ENCODE peak calls at places on chromosomes 3 and 15, in four cellular contexts. P, D, I and G are unnamed samples.

GRCh38 chr3:180265551-180265950 is 228.8 kb upstream of the PEX5L start:
- DNase-seq in I (no peak), D (no peak), P (no peak), G (no peak)

GRCh38 chr3:24829632-24830229 is 335.1 kb upstream of the THRB start:
- DNase-seq in I (peak), D (no peak), P (no peak), G (peak)

GRCh38 chr3:182486459-182486858 is 306.8 kb upstream of the ATP11B start:
- DNase-seq in I (no peak), D (no peak), P (no peak), G (no peak)

GRCh38 chr3:87250009-87250408 is 22.9 kb downstream of the CHMP2B start:
- DNase-seq in D (no peak), P (no peak), I (no peak), G (no peak)

GRCh38 chr3:44323341-44323955 is 15.1 kb upstream of the TCAIM start:
- DNase-seq in D (peak), P (peak), I (peak), G (peak)

GRCh38 chr3:191688756-191689433 is 227.9 kb downstream of the PYDC2 start:
- DNase-seq in P (no peak), I (no peak), D (no peak), G (no peak)

GRCh38 chr3:99774467-99774866 is 43.2 kb upstream of the CMSS1 start:
- DNase-seq in P (peak), D (no peak), I (peak), G (no peak)

GRCh38 chr3:31077021-31077601 is 182.7 kb upstream of the GADL1 start:
- DNase-seq in P (peak), I (peak), D (peak), G (no peak)

GRCh38 chr3:60932669-60933068 is 318.6 kb downstream of the FHIT start:
- DNase-seq in P (no peak), D (no peak), I (peak), G (no peak)

GRCh38 chr3:104510091-104510860 is 856.4 kb upstream of the ALCAM start:
- DNase-seq in D (no peak), I (peak), P (no peak), G (no peak)

GRCh38 chr3:94305835-94306685 is 243.2 kb downstream of the NSUN3 start:
- DNase-seq in D (no peak), I (no peak), P (no peak), G (no peak)

GRCh38 chr3:153752405-153753027 is 368.7 kb upstream of the ARHGEF26 start:
- DNase-seq in I (no peak), P (no peak), D (no peak), G (no peak)

GRCh38 chr3:168467085-168467714 is 371.5 kb upstream of the GOLIM4 start:
- DNase-seq in I (peak), P (peak), D (no peak), G (peak)

GRCh38 chr3:101154386-101154785 is 161.2 kb upstream of the ABI3BP start:
- DNase-seq in I (no peak), P (no peak), D (no peak), G (no peak)

GRCh38 chr15:87722941-87723691 is 533.4 kb downstream of the NTRK3 start:
- DNase-seq in D (no peak), P (no peak), I (no peak), G (no peak)

GRCh38 chr3:62481972-62482371 is 108.6 kb upstream of the FEZF2 start:
- DNase-seq in P (no peak), D (no peak), I (no peak), G (no peak)

GRCh38 chr15:31434418-31435255 is 108.0 kb downstream of the KLF13 start:
- DNase-seq in I (peak), P (no peak), D (peak), G (no peak)

GRCh38 chr3:177337548-177338331 is 140.5 kb upstream of the TBL1XR1 start:
- DNase-seq in I (peak), D (peak), P (peak), G (no peak)

GRCh38 chr3:120227710-120228347 is 57.2 kb downstream of the GPR156 start:
- DNase-seq in D (no peak), I (peak), P (no peak), G (no peak)

GRCh38 chr15:75177360-75178071 is 24.2 kb upstream of the C15orf39 start:
- DNase-seq in P (no peak), I (no peak), D (no peak), G (peak)

GRCh38 chr3:192129586-192129985 is 597.8 kb downstream of the FGF12 start:
- DNase-seq in I (no peak), D (no peak), P (no peak), G (no peak)

GRCh38 chr15:58332676-58333400 is 99.0 kb upstream of the LIPC start:
- DNase-seq in D (no peak), I (peak), P (no peak), G (no peak)

GRCh38 chr3:8794247-8794646 is 24.8 kb upstream of the OXTR start:
- DNase-seq in I (no peak), D (no peak), P (no peak), G (no peak)

GRCh38 chr15:49255966-49256759 is 86.1 kb downstream of the GALK2 start:
- DNase-seq in P (no peak), D (no peak), I (no peak), G (no peak)

GRCh38 chr15:66850078-66850991 is 148.3 kb downstream of the SMAD6 start:
- DNase-seq in D (no peak), P (no peak), I (peak), G (peak)

GRCh38 chr3:100150583-100150982 is 36.3 kb upstream of the FILIP1L start:
- DNase-seq in D (no peak), I (peak), P (no peak), G (no peak)

GRCh38 chr3:174440741-174441587 is 418.2 kb upstream of the NAALADL2 start:
- DNase-seq in D (no peak), P (peak), I (peak), G (peak)

GRCh38 chr3:81242871-81243270 is 518.6 kb downstream of the GBE1 start:
- DNase-seq in P (peak), I (peak), D (no peak), G (peak)

GRCh38 chr3:14780927-14781507 is 37.7 kb upstream of the FGD5 start:
- DNase-seq in I (peak), P (peak), D (no peak), G (peak)

GRCh38 chr3:130529816-130530215 is 12.8 kb downstream of the COL6A6 start:
- DNase-seq in I (no peak), D (no peak), P (no peak), G (no peak)

GRCh38 chr3:22495241-22495640 is 707.9 kb upstream of the UBE2E2 start:
- DNase-seq in P (no peak), D (no peak), I (no peak), G (no peak)

GRCh38 chr3:76643620-76644019 is 396.3 kb upstream of the ROBO2 start:
- DNase-seq in I (no peak), P (no peak), D (no peak), G (no peak)

GRCh38 chr3:4406746-4407568 is 60.1 kb downstream of the SUMF1 start:
- DNase-seq in P (no peak), D (no peak), I (no peak), G (no peak)

GRCh38 chr3:45023675-45024074 is 2.4 kb upstream of the CLEC3B start:
- DNase-seq in P (no peak), I (no peak), D (no peak), G (no peak)

GRCh38 chr3:117751691-117752090 is 1042.1 kb downstream of the TUSC7 start:
- DNase-seq in D (no peak), P (no peak), I (no peak), G (no peak)

GRCh38 chr15:96247631-96248305 is 82.7 kb upstream of the NR2F2 start:
- DNase-seq in I (peak), P (no peak), D (no peak), G (no peak)

GRCh38 chr3:49869525-49870126 is at the start of gene CAMKV:
- DNase-seq in I (no peak), P (no peak), D (no peak), G (peak)

GRCh38 chr3:168002786-168003368 is 92.8 kb downstream of the GOLIM4 start:
- DNase-seq in D (no peak), P (peak), I (peak), G (no peak)

GRCh38 chr3:69443554-69443953 is 57.7 kb upstream of the FRMD4B start:
- DNase-seq in I (peak), D (no peak), P (no peak), G (no peak)